ENCODE peak calls at places on chromosomes 2 and 18, in four cellular contexts. F is NCI-H1105 treated with DMSO at 0.1 percent for 48 hours, G is cardiac fibroblast, J is T follicular helper cell. M is an unnamed sample.

GRCh38 chr2:162828545-162828944 is 10.0 kb downstream of the KCNH7 start:
- DNase-seq in F (no peak), G (no peak), J (no peak), M (no peak)

GRCh38 chr18:24246143-24246542 is 107.3 kb downstream of the CABYR start:
- DNase-seq in F (no peak), G (no peak), J (no peak), M (no peak)

GRCh38 chr2:235204923-235205322 is 253.1 kb downstream of the SH3BP4 start:
- DNase-seq in F (no peak), G (no peak), J (no peak), M (no peak)

GRCh38 chr18:58310517-58310916 is 266.5 kb downstream of the NEDD4L start:
- DNase-seq in F (no peak), G (peak), J (no peak), M (peak)

GRCh38 chr2:85769236-85769986 is 15.6 kb downstream of the ATOH8 start:
- DNase-seq in F (peak), G (peak), J (no peak), M (no peak)

GRCh38 chr2:70328921-70329561 is 27.2 kb upstream of the FAM136A start:
- DNase-seq in F (peak), G (no peak), J (no peak), M (no peak)

GRCh38 chr2:33276868-33277503 is 199.5 kb upstream of the RASGRP3 start:
- DNase-seq in F (no peak), G (no peak), J (no peak), M (no peak)

GRCh38 chr2:108853421-108853820 is 66.8 kb downstream of the CCDC138 start:
- DNase-seq in F (no peak), G (peak), J (no peak), M (no peak)

GRCh38 chr2:99698896-99699295 is 209.1 kb upstream of the REV1 start:
- DNase-seq in F (no peak), G (no peak), J (no peak), M (no peak)

GRCh38 chr2:230411484-230412368 is 4.3 kb upstream of the SP100 start:
- DNase-seq in F (peak), G (peak), J (peak), M (peak)

M was measured in T-helper 9 cell.